ENCODE peak calls at places on chromosomes 16 and 17, in eight cellular contexts. N is stomach, L is transverse colon, G is H1, M is sigmoid colon, O is SK-N-SH, X is K562, H is upper lobe of left lung. A is an unnamed sample.

GRCh38 chr17:76772842-76773521 is 35.1 kb downstream of the MFSD11 start:
- DNase-seq in H (no peak), N (no peak), L (no peak), O (peak), X (peak), M (no peak), G (no peak), A (no peak)

GRCh38 chr17:16488572-16488997 is 3.4 kb downstream of the LRRC75A start:
- DNase-seq in X (peak), G (no peak), H (no peak), L (peak), M (no peak), O (no peak), N (peak), A (no peak)

GRCh38 chr17:42508426-42509164 is 27.4 kb upstream of the NAGLU start:
- DNase-seq in X (no peak), M (peak), N (no peak), O (no peak), L (no peak), G (no peak), H (no peak), A (no peak)

GRCh38 chr16:23288209-23288608 is 13.9 kb upstream of the SCNN1B start:
- DNase-seq in N (no peak), G (no peak), M (no peak), L (no peak), H (no peak), O (no peak), X (no peak), A (no peak)

GRCh38 chr17:28173071-28173561 is 130.6 kb downstream of the NLK start:
- DNase-seq in L (no peak), G (no peak), X (peak), H (no peak), M (no peak), O (no peak), N (no peak), A (no peak)

GRCh38 chr16:79071424-79071823 is 529.1 kb downstream of the MAF start:
- DNase-seq in H (no peak), O (no peak), M (peak), G (no peak), L (peak), X (no peak), N (no peak), A (no peak)

GRCh38 chr17:336110-337021 is 16.2 kb downstream of the RPH3AL start:
- DNase-seq in L (peak), G (no peak), H (peak), X (no peak), M (peak), O (peak), N (peak), A (no peak)

GRCh38 chr16:1614226-1615102 is 2.3 kb downstream of the CRAMP1 start:
- DNase-seq in G (no peak), N (peak), X (peak), O (peak), L (peak), M (no peak), H (peak), A (no peak)

GRCh38 chr16:51538707-51539604 is 387.9 kb upstream of the SALL1 start:
- DNase-seq in H (no peak), M (no peak), N (no peak), G (no peak), L (no peak), O (peak), X (no peak), A (no peak)

GRCh38 chr17:74211141-74211928 is 2.0 kb upstream of the TTYH2 start:
- DNase-seq in N (no peak), M (no peak), X (peak), H (no peak), O (no peak), G (no peak), L (no peak), A (no peak)

GRCh38 chr17:13704333-13704732 is 102.6 kb upstream of the HS3ST3A1 start:
- DNase-seq in N (no peak), G (no peak), H (no peak), M (no peak), X (no peak), L (no peak), O (no peak), A (no peak)

GRCh38 chr16:21277927-21278706 is at the start of gene CRYM:
- DNase-seq in G (peak), N (peak), O (peak), L (peak), M (peak), X (peak), H (peak), A (no peak)

GRCh38 chr16:80620656-80621605 is 80.1 kb downstream of the DYNLRB2 start:
- DNase-seq in X (no peak), H (peak), N (no peak), G (no peak), O (no peak), M (no peak), L (no peak), A (no peak)

GRCh38 chr16:24729967-24730815 is 740 bp downstream of the TNRC6A start:
- DNase-seq in X (peak), G (no peak), O (peak), L (peak), M (peak), N (peak), H (no peak), A (no peak)

GRCh38 chr16:35391328-35391727 is 1931.9 kb downstream of the TP53TG3F start:
- DNase-seq in X (peak), L (no peak), M (no peak), G (no peak), H (no peak), O (peak), N (no peak), A (no peak)

DNA sequence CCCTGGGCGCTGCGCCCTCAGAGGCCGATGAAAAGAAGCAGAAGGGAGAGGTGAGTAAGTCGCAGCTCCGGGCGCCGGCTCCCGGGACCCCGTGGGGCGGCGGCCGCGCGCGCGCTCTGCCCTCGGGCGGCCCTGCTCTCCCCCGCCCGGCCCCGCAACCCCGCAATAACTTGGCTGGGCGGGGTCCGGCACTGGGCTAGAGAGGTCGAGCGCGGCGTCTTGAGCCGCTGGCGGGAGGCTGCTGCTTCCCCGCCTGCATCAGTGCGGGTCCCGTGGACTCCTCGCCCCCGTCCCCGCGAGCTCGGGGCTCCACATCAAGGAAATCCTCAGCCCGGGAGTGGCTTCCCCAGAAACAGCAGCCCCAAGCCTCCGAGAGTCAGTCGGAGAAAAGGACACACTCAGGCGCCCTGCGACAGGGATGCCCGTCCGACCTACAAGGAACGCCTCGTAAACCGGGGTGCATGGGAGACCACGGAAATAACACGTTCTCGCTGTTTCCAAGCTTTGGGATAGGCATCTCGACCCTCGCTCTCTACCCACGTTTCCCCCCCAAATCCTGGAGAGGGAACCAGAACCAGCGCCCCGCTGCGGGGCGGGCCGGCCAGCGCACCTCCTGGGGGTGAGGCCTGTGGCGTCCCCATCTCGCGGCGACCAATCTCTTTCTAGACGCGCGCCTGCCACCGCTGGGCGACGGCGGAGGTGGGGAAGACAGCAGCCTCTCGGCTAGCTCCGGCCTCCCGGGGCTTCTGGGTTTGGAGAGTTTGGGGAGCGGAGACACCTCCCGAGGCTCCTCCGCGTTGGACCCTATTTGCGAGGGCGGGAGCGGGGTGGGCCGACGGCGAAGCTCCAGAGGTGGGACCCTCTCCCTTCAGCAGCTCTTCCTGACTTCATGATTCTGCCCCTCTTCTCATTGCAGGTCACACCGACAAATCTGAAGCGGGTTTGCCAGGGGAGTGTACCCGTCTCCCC is 809 bp upstream of the ABHD15 start:
- DNase-seq in N (peak), G (no peak), L (peak), H (peak), X (peak), M (peak), O (peak), A (peak)
- TF ChIP-seq CTCF in N (no peak), G (no peak), L (peak), H (peak), X (peak), M (peak), O (peak), A (no peak)

GRCh38 chr17:19705771-19706770 is 10.3 kb downstream of the SLC47A2 start:
- DNase-seq in L (no peak), N (no peak), M (no peak), X (no peak), G (no peak), O (no peak), H (no peak), A (no peak)

GRCh38 chr17:19705201-19705600 is 11.2 kb downstream of the SLC47A2 start:
- DNase-seq in L (no peak), O (no peak), X (no peak), H (peak), G (no peak), N (no peak), M (no peak), A (no peak)

GRCh38 chr17:19703776-19704371 is 12.5 kb downstream of the SLC47A2 start:
- DNase-seq in G (no peak), H (peak), L (no peak), N (peak), O (peak), M (no peak), X (no peak), A (no peak)

GRCh38 chr17:19702231-19702641 is 14.1 kb downstream of the SLC47A2 start:
- DNase-seq in M (no peak), X (no peak), O (no peak), H (no peak), N (no peak), G (no peak), L (no peak), A (no peak)

GRCh38 chr17:19703106-19703775 is 13.1 kb downstream of the SLC47A2 start:
- DNase-seq in L (no peak), X (no peak), G (no peak), M (no peak), N (no peak), H (no peak), O (no peak), A (no peak)
- TF ChIP-seq POLR2AphosphoS5 in L (no peak), X (no peak), G (no peak), M (no peak), N (no peak), H (no peak), O (no peak), A (no peak)

DNA sequence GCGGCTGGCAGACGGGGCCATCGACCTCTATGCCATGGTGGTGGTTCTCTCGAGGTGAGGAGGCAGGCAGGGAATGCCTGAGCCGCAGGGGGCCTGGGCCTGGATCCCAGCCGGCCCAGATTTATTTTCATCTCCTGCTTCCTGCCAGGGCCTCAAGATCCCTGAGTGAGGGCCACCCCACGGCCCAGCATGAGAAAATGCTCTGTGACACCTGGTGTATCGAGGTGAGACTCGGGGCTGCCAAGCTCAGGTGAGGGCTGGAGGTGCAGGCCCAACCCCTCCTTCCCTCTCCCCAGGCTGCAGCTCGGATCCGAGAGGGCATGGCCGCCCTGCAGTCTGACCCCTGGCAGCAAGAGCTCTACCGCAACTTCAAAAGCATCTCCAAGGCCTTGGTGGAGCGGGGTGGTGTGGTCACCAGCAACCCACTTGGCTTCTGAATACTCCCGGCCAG is 4.9 kb downstream of the ACADVL start:
- DNase-seq in M (no peak), O (no peak), G (no peak), X (no peak), N (no peak), H (peak), L (no peak), A (no peak)
- TF ChIP-seq EP300 in M (no peak), O (no peak), G (no peak), X (no peak), N (no peak), H (no peak), L (no peak), A (no peak)

DNA sequence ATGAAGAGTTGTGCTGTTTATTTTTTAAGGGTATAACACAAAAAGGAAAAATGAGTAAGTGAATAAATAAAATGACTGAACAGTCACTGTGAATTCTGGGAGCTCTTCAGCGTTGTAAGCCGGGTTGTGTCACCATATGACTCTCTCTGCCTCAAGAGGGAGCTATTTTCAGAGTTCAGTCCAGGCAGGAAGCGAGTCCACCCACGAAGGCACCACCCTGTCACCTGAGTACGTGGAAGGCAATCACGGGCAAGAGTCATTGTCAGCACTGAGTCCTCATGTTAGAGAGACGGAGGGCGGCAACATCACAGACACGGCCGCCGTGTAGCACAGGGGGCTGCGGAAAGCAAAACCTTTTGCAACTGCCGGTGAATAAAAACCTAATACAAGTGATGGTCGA is 227.6 kb downstream of the UTP18 start:
- DNase-seq in M (no peak), L (no peak), G (no peak), H (no peak), N (no peak), O (peak), X (peak), A (no peak)
- TF ChIP-seq CTCF in M (no peak), L (no peak), G (peak), H (no peak), N (no peak), O (no peak), X (peak), A (no peak)

GRCh38 chr17:2387086-2388019 is 13.5 kb downstream of the MNT start:
- DNase-seq in L (no peak), M (no peak), G (no peak), X (no peak), O (peak), N (no peak), H (peak), A (no peak)
- TF ChIP-seq POLR2AphosphoS5 in L (no peak), M (no peak), G (no peak), X (no peak), O (no peak), N (no peak), H (no peak), A (no peak)